ENCODE peak calls at places on chromosomes 12 and 14, in eight cellular contexts. X is AG04450, H is lower lobe of right lung, M is stomach, W is cardiac muscle cell, I is breast epithelium, S is pancreas, R is neuronal stem cell. Y is an unnamed sample.

GRCh38 chr14:35416108-35416750 is 11.7 kb upstream of the NFKBIA start:
- DNase-seq in X (no peak), H (no peak), M (no peak), W (no peak), I (no peak), S (no peak), R (no peak), Y (no peak)

GRCh38 chr12:86122846-86123468 is 133.2 kb downstream of the MGAT4C start:
- DNase-seq in X (no peak), H (no peak), M (no peak), W (no peak), I (no peak), S (no peak), R (no peak), Y (no peak)

GRCh38 chr12:38961683-38962082 is 56.3 kb upstream of the CPNE8 start:
- DNase-seq in X (no peak), H (no peak), M (no peak), W (no peak), I (no peak), S (no peak), R (no peak), Y (no peak)

GRCh38 chr14:88241810-88242209 is 81.3 kb downstream of the KCNK10 start:
- DNase-seq in X (no peak), H (no peak), M (no peak), W (no peak), I (no peak), S (no peak), R (no peak), Y (no peak)

GRCh38 chr14:34439090-34439489 is 22.9 kb downstream of the SPTSSA start:
- DNase-seq in X (no peak), H (no peak), M (no peak), W (no peak), I (no peak), S (no peak), R (no peak), Y (no peak)

GRCh38 chr12:3680919-3681594 is 71.9 kb downstream of the CRACR2A start:
- DNase-seq in X (no peak), H (no peak), M (peak), W (peak), I (no peak), S (no peak), R (no peak), Y (no peak)

GRCh38 chr14:101398011-101398410 is 163.3 kb upstream of the DIO3 start:
- DNase-seq in X (no peak), H (no peak), M (no peak), W (no peak), I (no peak), S (no peak), R (no peak), Y (no peak)

GRCh38 chr12:122880668-122881067 is 15.3 kb downstream of the VPS37B start:
- DNase-seq in X (no peak), H (no peak), M (no peak), W (peak), I (no peak), S (no peak), R (no peak), Y (peak)

GRCh38 chr12:6323340-6323994 is 13.0 kb downstream of the PLEKHG6 start:
- DNase-seq in X (peak), H (no peak), M (peak), W (peak), I (no peak), S (no peak), R (no peak), Y (no peak)

GRCh38 chr14:86462193-86462592 is 932.2 kb downstream of the FLRT2 start:
- DNase-seq in X (no peak), H (no peak), M (no peak), W (peak), I (no peak), S (peak), R (no peak), Y (no peak)

GRCh38 chr12:103698752-103699540 is 111.9 kb downstream of the STAB2 start:
- DNase-seq in X (no peak), H (no peak), M (no peak), W (peak), I (no peak), S (no peak), R (no peak), Y (no peak)

GRCh38 chr12:30990776-30991175 is 64.2 kb downstream of the TSPAN11 start:
- DNase-seq in X (no peak), H (no peak), M (no peak), W (no peak), I (no peak), S (no peak), R (no peak), Y (no peak)

GRCh38 chr12:50924131-50924438 is 28.3 kb upstream of the HIGD1C start:
- DNase-seq in X (no peak), H (no peak), M (no peak), W (no peak), I (no peak), S (peak), R (no peak), Y (no peak)

GRCh38 chr14:76313303-76313702 is 62.6 kb upstream of the ESRRB start:
- DNase-seq in X (no peak), H (no peak), M (no peak), W (no peak), I (no peak), S (no peak), R (no peak), Y (no peak)

GRCh38 chr14:68692916-68693771 is 99.7 kb downstream of the ZFP36L1 start:
- DNase-seq in X (peak), H (no peak), M (no peak), W (peak), I (no peak), S (no peak), R (no peak), Y (no peak)

GRCh38 chr12:43891856-43892574 is 56.1 kb downstream of the TMEM117 start:
- DNase-seq in X (no peak), H (no peak), M (no peak), W (no peak), I (no peak), S (peak), R (no peak), Y (no peak)

GRCh38 chr14:100240725-100241032 is 1.7 kb downstream of the YY1 start:
- DNase-seq in X (no peak), H (no peak), M (no peak), W (no peak), I (no peak), S (no peak), R (no peak), Y (no peak)

GRCh38 chr14:100239840-100240724 is 1.1 kb downstream of the YY1 start:
- DNase-seq in X (peak), H (peak), M (peak), W (peak), I (peak), S (peak), R (peak), Y (peak)

GRCh38 chr14:100239200-100239839 is 376 bp downstream of the YY1 start:
- DNase-seq in X (no peak), H (peak), M (no peak), W (no peak), I (peak), S (peak), R (no peak), Y (peak)

GRCh38 chr14:100238419-100239199 is at the start of gene YY1:
- DNase-seq in X (peak), H (peak), M (peak), W (peak), I (peak), S (peak), R (peak), Y (peak)

GRCh38 chr14:100241279-100241678 is 2.3 kb downstream of the YY1 start:
- DNase-seq in X (no peak), H (no peak), M (no peak), W (no peak), I (no peak), S (no peak), R (no peak), Y (no peak)
- H3K27ac ChIP-seq in X (peak), H (peak), M (peak), W (peak), I (peak), S (peak), R (no peak), Y (no peak)

GRCh38 chr12:65608319-65608916 is 215.9 kb upstream of the HMGA2 start:
- DNase-seq in X (no peak), H (no peak), M (no peak), W (no peak), I (no peak), S (no peak), R (no peak), Y (no peak)

GRCh38 chr12:65606008-65606766 is 218.1 kb upstream of the HMGA2 start:
- DNase-seq in X (no peak), H (no peak), M (no peak), W (no peak), I (no peak), S (no peak), R (no peak), Y (no peak)

GRCh38 chr12:65605019-65605418 is 219.3 kb upstream of the HMGA2 start:
- DNase-seq in X (no peak), H (no peak), M (no peak), W (no peak), I (no peak), S (no peak), R (no peak), Y (no peak)

GRCh38 chr12:65609359-65609771 is 214.9 kb upstream of the HMGA2 start:
- DNase-seq in X (peak), H (no peak), M (no peak), W (peak), I (no peak), S (no peak), R (no peak), Y (no peak)

GRCh38 chr12:65607271-65607880 is 216.9 kb upstream of the HMGA2 start:
- DNase-seq in X (no peak), H (no peak), M (peak), W (no peak), I (no peak), S (no peak), R (no peak), Y (no peak)
- H3K27ac ChIP-seq in X (no peak), H (no peak), M (no peak), W (no peak), I (no peak), S (peak), R (no peak), Y (no peak)

DNA sequence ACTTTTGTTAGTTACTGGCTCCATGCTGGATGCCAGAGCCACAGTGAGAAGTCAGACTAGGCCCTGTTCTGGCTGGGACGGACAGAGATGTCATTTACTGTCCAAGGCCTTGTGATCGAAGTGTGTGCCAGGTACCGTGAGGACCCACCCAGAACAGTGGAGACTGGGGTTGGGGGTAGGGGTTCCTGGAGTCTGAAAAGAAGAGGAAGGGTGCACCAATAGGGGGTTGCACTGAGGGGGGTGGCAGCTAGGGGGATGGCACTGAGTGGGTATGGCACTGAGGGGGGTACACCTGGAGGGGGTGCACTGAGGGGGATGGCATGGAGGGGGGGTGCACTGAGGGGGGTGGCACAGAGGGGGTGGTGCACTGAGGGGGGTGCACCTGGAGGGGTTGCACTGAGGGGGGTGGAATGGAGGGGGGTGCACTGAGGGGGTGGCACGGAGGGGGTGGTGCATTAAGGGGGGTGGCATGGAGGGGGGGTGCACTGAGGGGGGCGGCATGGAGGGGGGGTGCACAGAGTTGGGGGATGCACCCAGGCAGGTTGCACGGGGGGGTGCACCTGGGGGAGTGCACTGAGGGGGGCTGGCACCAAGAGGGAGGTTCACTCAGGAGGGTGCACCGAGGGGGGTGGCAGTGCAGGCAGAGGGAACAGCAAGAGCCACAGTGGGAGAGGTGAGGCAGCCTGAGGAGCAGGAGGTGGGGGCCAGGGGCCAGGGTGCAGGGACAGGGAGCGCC is 10.6 kb upstream of the CYP46A1 start:
- DNase-seq in X (no peak), H (no peak), M (no peak), W (no peak), I (no peak), S (no peak), R (no peak), Y (no peak)
- H3K27ac ChIP-seq in X (no peak), H (no peak), M (no peak), W (no peak), I (peak), S (no peak), R (no peak), Y (peak)

GRCh38 chr12:112270673-112271072 is 111.6 kb downstream of the HECTD4 start:
- DNase-seq in X (no peak), H (no peak), M (no peak), W (no peak), I (no peak), S (no peak), R (no peak), Y (no peak)

GRCh38 chr12:112275211-112275610 is 107.0 kb downstream of the HECTD4 start:
- DNase-seq in X (no peak), H (no peak), M (no peak), W (no peak), I (no peak), S (no peak), R (no peak), Y (no peak)

DNA sequence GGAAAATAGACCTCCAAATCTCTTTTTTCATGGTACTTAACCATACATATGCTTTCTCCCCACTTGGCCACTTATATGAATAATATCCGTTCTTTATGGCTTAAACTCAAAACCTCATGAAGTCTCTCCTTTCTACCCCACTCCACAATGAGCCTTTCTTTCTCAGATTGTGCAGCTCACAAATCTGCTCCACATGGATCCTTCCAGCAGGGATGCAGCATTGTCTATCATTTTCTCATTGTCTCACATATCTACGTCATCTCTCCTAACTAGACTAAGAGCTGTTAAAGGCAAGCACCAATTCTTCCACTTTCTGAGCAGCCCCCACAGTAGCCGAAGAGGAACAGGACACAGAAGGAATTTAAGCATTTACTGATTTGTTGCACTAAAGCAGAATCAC is 106.4 kb downstream of the HECTD4 start:
- DNase-seq in X (no peak), H (no peak), M (no peak), W (no peak), I (no peak), S (no peak), R (no peak), Y (no peak)
- H3K27ac ChIP-seq in X (no peak), H (no peak), M (no peak), W (no peak), I (no peak), S (no peak), R (no peak), Y (no peak)

DNA sequence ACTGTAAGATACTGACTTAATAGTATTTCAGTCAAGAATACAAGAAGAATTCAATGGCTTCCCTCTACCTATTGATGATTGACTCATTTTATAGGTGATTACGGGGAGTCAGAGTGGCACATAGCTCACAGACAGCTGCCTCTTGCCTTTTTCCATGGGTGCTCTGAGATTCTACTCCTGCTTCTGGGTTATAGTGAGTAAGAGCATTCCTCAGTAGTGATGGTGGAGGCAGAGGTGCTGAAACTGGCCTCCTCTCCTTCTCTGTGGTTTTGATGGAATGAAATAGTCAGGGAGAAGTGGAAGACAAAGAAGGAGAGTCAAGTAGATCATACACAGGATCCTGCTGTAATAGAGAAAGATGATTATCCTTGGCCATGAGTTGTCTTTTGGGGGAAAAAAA is 438.2 kb upstream of the FAR2 start:
- DNase-seq in X (peak), H (no peak), M (no peak), W (peak), I (no peak), S (no peak), R (no peak), Y (no peak)
- H3K27ac ChIP-seq in X (no peak), H (no peak), M (no peak), W (no peak), I (no peak), S (no peak), R (no peak), Y (no peak)

GRCh38 chr12:68478516-68479260 is 132.0 kb upstream of the RAP1B start:
- DNase-seq in X (no peak), H (no peak), M (no peak), W (no peak), I (no peak), S (no peak), R (no peak), Y (no peak)
- H3K27ac ChIP-seq in X (peak), H (no peak), M (peak), W (no peak), I (no peak), S (no peak), R (no peak), Y (no peak)

Y was measured in caudate nucleus.